ENCODE peak calls at places on chromosomes 1 and 21, in nine cellular contexts. One of them, this sample, is unnamed.

GRCh38 chr1:30407030-30407861 is 316.1 kb downstream of the MATN1 start:
- DNase-seq in AG10803: no peak
- DNase-seq in cardiac fibroblast: no peak
- DNase-seq in BJ: no peak
- DNase-seq in HCT116: no peak
- DNase-seq in prostate gland: no peak
- DNase-seq in fibroblast of the aortic adventitia: no peak
- DNase-seq in astrocyte: peak
- DNase-seq in H7: no peak
- DNase-seq in this sample: no peak

GRCh38 chr21:36747815-36748381 is 49.0 kb downstream of the SIM2 start:
- DNase-seq in H7: peak
- DNase-seq in prostate gland: no peak
- DNase-seq in astrocyte: peak
- DNase-seq in BJ: no peak
- DNase-seq in HCT116: no peak
- DNase-seq in cardiac fibroblast: peak
- DNase-seq in AG10803: peak
- DNase-seq in fibroblast of the aortic adventitia: no peak
- DNase-seq in this sample: peak

GRCh38 chr1:118039170-118039569 is 109.6 kb downstream of the WDR3 start:
- DNase-seq in fibroblast of the aortic adventitia: no peak
- DNase-seq in cardiac fibroblast: no peak
- DNase-seq in BJ: no peak
- DNase-seq in HCT116: no peak
- DNase-seq in prostate gland: no peak
- DNase-seq in H7: no peak
- DNase-seq in astrocyte: no peak
- DNase-seq in AG10803: no peak
- DNase-seq in this sample: no peak

GRCh38 chr1:77416692-77417450 is 135.1 kb downstream of the AK5 start:
- DNase-seq in AG10803: no peak
- DNase-seq in BJ: no peak
- DNase-seq in HCT116: peak
- DNase-seq in prostate gland: no peak
- DNase-seq in cardiac fibroblast: peak
- DNase-seq in fibroblast of the aortic adventitia: no peak
- DNase-seq in H7: peak
- DNase-seq in astrocyte: no peak
- DNase-seq in this sample: peak

GRCh38 chr1:92805216-92805615 is 20.3 kb upstream of the EVI5 start:
- DNase-seq in AG10803: no peak
- DNase-seq in H7: no peak
- DNase-seq in prostate gland: no peak
- DNase-seq in BJ: no peak
- DNase-seq in astrocyte: no peak
- DNase-seq in cardiac fibroblast: no peak
- DNase-seq in HCT116: no peak
- DNase-seq in fibroblast of the aortic adventitia: no peak
- DNase-seq in this sample: peak

GRCh38 chr1:58979085-58979484 is 195.2 kb upstream of the JUN start:
- DNase-seq in fibroblast of the aortic adventitia: peak
- DNase-seq in AG10803: peak
- DNase-seq in astrocyte: no peak
- DNase-seq in HCT116: no peak
- DNase-seq in cardiac fibroblast: peak
- DNase-seq in H7: no peak
- DNase-seq in BJ: no peak
- DNase-seq in prostate gland: no peak
- DNase-seq in this sample: peak

GRCh38 chr1:178684542-178685000 is 40.5 kb upstream of the RALGPS2 start:
- DNase-seq in H7: no peak
- DNase-seq in fibroblast of the aortic adventitia: peak
- DNase-seq in astrocyte: peak
- DNase-seq in HCT116: peak
- DNase-seq in AG10803: peak
- DNase-seq in cardiac fibroblast: peak
- DNase-seq in prostate gland: no peak
- DNase-seq in BJ: peak
- DNase-seq in this sample: peak

GRCh38 chr1:228280106-228280901 is 72.5 kb downstream of the OBSCN start:
- DNase-seq in AG10803: no peak
- DNase-seq in HCT116: no peak
- DNase-seq in prostate gland: no peak
- DNase-seq in BJ: no peak
- DNase-seq in fibroblast of the aortic adventitia: no peak
- DNase-seq in cardiac fibroblast: no peak
- DNase-seq in astrocyte: no peak
- DNase-seq in H7: peak
- DNase-seq in this sample: no peak

GRCh38 chr1:171110485-171111340 is 20.0 kb downstream of the FMO3 start:
- DNase-seq in BJ: peak
- DNase-seq in prostate gland: no peak
- DNase-seq in fibroblast of the aortic adventitia: peak
- DNase-seq in AG10803: peak
- DNase-seq in HCT116: no peak
- DNase-seq in cardiac fibroblast: peak
- DNase-seq in astrocyte: peak
- DNase-seq in H7: no peak
- DNase-seq in this sample: peak

GRCh38 chr21:46183910-46184624 is at the start of gene SPATC1L:
- DNase-seq in HCT116: no peak
- DNase-seq in prostate gland: peak
- DNase-seq in H7: peak
- DNase-seq in astrocyte: peak
- DNase-seq in cardiac fibroblast: peak
- DNase-seq in BJ: no peak
- DNase-seq in AG10803: peak
- DNase-seq in fibroblast of the aortic adventitia: peak
- DNase-seq in this sample: peak

GRCh38 chr1:48610628-48611542 is 138.9 kb upstream of the SPATA6 start:
- DNase-seq in HCT116: no peak
- DNase-seq in fibroblast of the aortic adventitia: no peak
- DNase-seq in H7: no peak
- DNase-seq in cardiac fibroblast: no peak
- DNase-seq in astrocyte: no peak
- DNase-seq in AG10803: no peak
- DNase-seq in prostate gland: peak
- DNase-seq in BJ: no peak
- DNase-seq in this sample: no peak

GRCh38 chr21:21159253-21159899 is 161.2 kb downstream of the NCAM2 start:
- DNase-seq in astrocyte: no peak
- DNase-seq in H7: no peak
- DNase-seq in fibroblast of the aortic adventitia: no peak
- DNase-seq in prostate gland: no peak
- DNase-seq in cardiac fibroblast: peak
- DNase-seq in HCT116: no peak
- DNase-seq in AG10803: no peak
- DNase-seq in BJ: no peak
- DNase-seq in this sample: peak

GRCh38 chr1:162662013-162662412 is 29.7 kb downstream of the DDR2 start:
- DNase-seq in prostate gland: no peak
- DNase-seq in fibroblast of the aortic adventitia: no peak
- DNase-seq in BJ: no peak
- DNase-seq in H7: no peak
- DNase-seq in HCT116: no peak
- DNase-seq in cardiac fibroblast: no peak
- DNase-seq in astrocyte: no peak
- DNase-seq in AG10803: no peak
- DNase-seq in this sample: no peak

GRCh38 chr1:162663589-162664030 is 31.3 kb downstream of the DDR2 start:
- DNase-seq in prostate gland: no peak
- DNase-seq in BJ: peak
- DNase-seq in H7: peak
- DNase-seq in astrocyte: peak
- DNase-seq in cardiac fibroblast: peak
- DNase-seq in HCT116: no peak
- DNase-seq in AG10803: peak
- DNase-seq in fibroblast of the aortic adventitia: peak
- DNase-seq in this sample: peak

GRCh38 chr1:162661336-162661735 is 29.1 kb downstream of the DDR2 start:
- DNase-seq in fibroblast of the aortic adventitia: no peak
- DNase-seq in BJ: no peak
- DNase-seq in astrocyte: no peak
- DNase-seq in AG10803: no peak
- DNase-seq in H7: no peak
- DNase-seq in prostate gland: no peak
- DNase-seq in HCT116: no peak
- DNase-seq in cardiac fibroblast: no peak
- DNase-seq in this sample: no peak

GRCh38 chr1:162660598-162660997 is 28.3 kb downstream of the DDR2 start:
- DNase-seq in BJ: no peak
- DNase-seq in fibroblast of the aortic adventitia: no peak
- DNase-seq in prostate gland: peak
- DNase-seq in H7: no peak
- DNase-seq in HCT116: no peak
- DNase-seq in cardiac fibroblast: no peak
- DNase-seq in astrocyte: peak
- DNase-seq in AG10803: no peak
- DNase-seq in this sample: no peak

DNA sequence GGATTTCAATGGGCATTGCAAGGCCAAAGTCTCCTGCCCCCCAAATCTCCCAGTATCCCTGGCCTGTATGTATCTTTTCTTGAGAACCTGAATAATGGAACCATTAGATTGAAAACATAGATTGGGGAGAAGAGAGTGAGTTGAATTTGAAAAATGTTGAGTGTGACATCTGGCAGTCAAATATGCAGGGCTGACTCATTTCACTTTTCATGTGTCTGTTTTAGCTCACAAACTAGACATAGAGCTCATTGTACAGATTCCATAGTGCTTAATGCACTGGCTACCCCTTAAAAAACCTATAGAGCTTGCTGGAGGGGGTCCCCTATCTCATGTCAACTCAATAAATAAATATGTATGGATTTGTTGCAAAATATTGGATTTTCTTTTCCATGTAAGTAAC is 30.8 kb downstream of the DDR2 start:
- DNase-seq in BJ: no peak
- DNase-seq in HCT116: no peak
- DNase-seq in fibroblast of the aortic adventitia: no peak
- DNase-seq in H7: no peak
- DNase-seq in AG10803: no peak
- DNase-seq in cardiac fibroblast: peak
- DNase-seq in prostate gland: no peak
- DNase-seq in astrocyte: no peak
- DNase-seq in this sample: peak
- H3K4me3 ChIP-seq in BJ: no peak
- H3K4me3 ChIP-seq in HCT116: no peak
- H3K4me3 ChIP-seq in fibroblast of the aortic adventitia: no peak
- H3K4me3 ChIP-seq in H7: no peak
- H3K4me3 ChIP-seq in AG10803: no peak
- H3K4me3 ChIP-seq in cardiac fibroblast: no peak
- H3K4me3 ChIP-seq in prostate gland: no peak
- H3K4me3 ChIP-seq in astrocyte: no peak
- H3K4me3 ChIP-seq in this sample: no peak

DNA sequence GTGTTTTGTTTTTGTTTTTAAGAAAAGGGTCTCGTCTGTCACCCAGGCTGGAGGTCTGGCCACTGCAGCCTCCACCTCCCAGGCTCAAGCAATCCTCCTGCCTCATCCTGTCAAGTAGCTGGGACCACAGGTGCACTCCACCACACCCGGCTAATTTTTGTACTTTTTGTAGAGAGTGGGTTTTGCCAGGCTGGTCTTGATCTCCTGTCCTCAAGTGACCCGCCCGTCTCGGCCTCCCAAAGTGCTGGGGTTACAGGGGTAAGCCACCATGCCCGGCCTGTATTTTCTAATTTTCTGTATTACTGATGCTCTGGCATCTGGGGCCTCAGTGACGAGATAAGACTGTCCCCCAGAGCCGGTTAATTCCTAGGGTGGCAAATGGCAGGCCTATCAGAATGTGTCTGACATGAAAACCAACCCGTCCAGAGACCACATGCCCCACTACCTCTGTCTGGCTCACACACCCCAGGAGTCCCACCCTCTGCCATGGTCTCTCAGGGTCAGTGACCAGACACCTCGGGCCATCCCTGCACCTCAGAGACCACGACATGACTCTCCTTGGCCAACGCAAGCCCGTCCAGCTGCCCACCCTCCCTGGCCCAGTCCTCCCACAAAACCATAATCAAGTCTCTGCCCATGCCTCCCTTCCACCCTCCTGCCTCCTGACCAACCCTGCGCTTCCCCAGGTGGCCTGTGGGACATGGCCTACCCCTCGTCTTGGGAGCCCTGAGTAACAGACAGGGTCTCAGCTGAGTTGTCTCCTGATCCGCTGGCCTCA is 12.5 kb downstream of the NPHP4 start:
- DNase-seq in H7: no peak
- DNase-seq in prostate gland: no peak
- DNase-seq in astrocyte: no peak
- DNase-seq in HCT116: no peak
- DNase-seq in BJ: no peak
- DNase-seq in fibroblast of the aortic adventitia: no peak
- DNase-seq in cardiac fibroblast: no peak
- DNase-seq in AG10803: no peak
- DNase-seq in this sample: no peak
- H3K4me3 ChIP-seq in H7: no peak
- H3K4me3 ChIP-seq in prostate gland: no peak
- H3K4me3 ChIP-seq in astrocyte: no peak
- H3K4me3 ChIP-seq in HCT116: no peak
- H3K4me3 ChIP-seq in BJ: no peak
- H3K4me3 ChIP-seq in fibroblast of the aortic adventitia: no peak
- H3K4me3 ChIP-seq in cardiac fibroblast: no peak
- H3K4me3 ChIP-seq in AG10803: no peak
- H3K4me3 ChIP-seq in this sample: no peak

DNA sequence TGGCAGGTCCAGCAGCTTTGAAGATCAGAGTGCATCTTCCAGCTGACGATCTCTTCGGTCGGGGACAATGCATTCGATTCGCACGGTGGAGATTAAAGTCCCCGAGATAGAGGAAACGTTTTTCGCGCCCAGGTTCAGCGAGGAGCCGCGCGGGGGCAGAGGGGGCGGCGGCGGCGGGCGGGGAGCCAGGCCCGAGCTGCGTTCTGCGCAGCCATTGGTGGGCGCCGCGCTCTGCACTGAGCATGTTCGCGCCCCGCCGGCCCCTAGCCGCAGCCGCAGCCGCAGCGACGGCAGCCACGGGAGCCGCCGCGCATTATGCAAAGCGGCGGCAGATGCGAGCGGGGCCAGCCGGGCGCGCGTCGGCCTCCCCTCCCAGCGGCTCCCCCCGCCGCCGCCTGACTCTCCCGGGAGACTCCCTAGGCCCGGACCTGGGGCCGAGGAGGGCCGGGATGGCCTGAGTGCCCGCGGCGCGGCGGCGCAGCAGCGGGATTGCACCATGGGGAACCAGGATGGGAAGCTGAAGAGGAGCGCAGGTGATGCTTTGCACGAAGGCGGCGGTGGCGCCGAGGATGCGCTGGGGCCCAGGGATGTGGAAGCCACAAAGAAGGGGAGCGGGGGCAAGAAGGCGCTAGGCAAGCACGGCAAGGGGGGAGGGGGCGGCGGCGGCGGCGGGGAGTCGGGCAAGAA is at the start of gene FMN2:
- DNase-seq in astrocyte: peak
- DNase-seq in HCT116: no peak
- DNase-seq in H7: peak
- DNase-seq in BJ: no peak
- DNase-seq in prostate gland: no peak
- DNase-seq in AG10803: peak
- DNase-seq in cardiac fibroblast: no peak
- DNase-seq in fibroblast of the aortic adventitia: peak
- DNase-seq in this sample: peak
- H3K4me3 ChIP-seq in astrocyte: peak
- H3K4me3 ChIP-seq in HCT116: no peak
- H3K4me3 ChIP-seq in H7: peak
- H3K4me3 ChIP-seq in BJ: peak
- H3K4me3 ChIP-seq in prostate gland: peak
- H3K4me3 ChIP-seq in AG10803: peak
- H3K4me3 ChIP-seq in cardiac fibroblast: peak
- H3K4me3 ChIP-seq in fibroblast of the aortic adventitia: peak
- H3K4me3 ChIP-seq in this sample: peak

GRCh38 chr1:182604835-182605164 is 611 bp upstream of the RGS16 start:
- DNase-seq in cardiac fibroblast: no peak
- DNase-seq in fibroblast of the aortic adventitia: no peak
- DNase-seq in BJ: no peak
- DNase-seq in AG10803: no peak
- DNase-seq in HCT116: no peak
- DNase-seq in astrocyte: no peak
- DNase-seq in H7: no peak
- DNase-seq in prostate gland: no peak
- DNase-seq in this sample: no peak
- H3K4me3 ChIP-seq in cardiac fibroblast: no peak
- H3K4me3 ChIP-seq in fibroblast of the aortic adventitia: no peak
- H3K4me3 ChIP-seq in BJ: no peak
- H3K4me3 ChIP-seq in AG10803: no peak
- H3K4me3 ChIP-seq in HCT116: no peak
- H3K4me3 ChIP-seq in astrocyte: peak
- H3K4me3 ChIP-seq in H7: no peak
- H3K4me3 ChIP-seq in prostate gland: peak
- H3K4me3 ChIP-seq in this sample: no peak

This sample was measured in IMR-90.